ENCODE peak calls at places on chromosome 21, in seven cellular contexts. One of them, this sample, is unnamed.

GRCh38 chr21:33289199-33289819 is 23.1 kb downstream of the IL10RB start:
- DNase-seq in H9: no peak
- DNase-seq in IMR-90: peak; percentile 47
- DNase-seq in mesenchymal stem cell: peak; percentile 25
- DNase-seq in trophoblast cell: peak; percentile 56
- DNase-seq in neuronal stem cell: no peak
- DNase-seq in mesendoderm: peak; percentile 63
- DNase-seq in this sample: no peak

GRCh38 chr21:45319461-45320211 is 31.9 kb upstream of the POFUT2 start:
- DNase-seq in H9: peak; percentile 28
- DNase-seq in IMR-90: peak; percentile 77
- DNase-seq in mesenchymal stem cell: peak; percentile 95
- DNase-seq in trophoblast cell: no peak
- DNase-seq in neuronal stem cell: no peak
- DNase-seq in mesendoderm: no peak
- DNase-seq in this sample: no peak

GRCh38 chr21:39217356-39218081 is 34.3 kb upstream of the PSMG1 start:
- DNase-seq in H9: no peak
- DNase-seq in IMR-90: no peak
- DNase-seq in mesenchymal stem cell: no peak
- DNase-seq in trophoblast cell: no peak
- DNase-seq in neuronal stem cell: no peak
- DNase-seq in mesendoderm: no peak
- DNase-seq in this sample: no peak

GRCh38 chr21:39004776-39005605 is 178.3 kb downstream of the PSMG1 start:
- DNase-seq in H9: peak; percentile 63
- DNase-seq in IMR-90: peak; percentile 26
- DNase-seq in mesenchymal stem cell: peak; percentile 75
- DNase-seq in trophoblast cell: peak; percentile 26
- DNase-seq in neuronal stem cell: no peak
- DNase-seq in mesendoderm: no peak
- DNase-seq in this sample: no peak

GRCh38 chr21:18340387-18340942 is 63.1 kb downstream of the TMPRSS15 start:
- DNase-seq in H9: no peak
- DNase-seq in IMR-90: no peak
- DNase-seq in mesenchymal stem cell: peak; percentile 30
- DNase-seq in trophoblast cell: no peak
- DNase-seq in neuronal stem cell: no peak
- DNase-seq in mesendoderm: no peak
- DNase-seq in this sample: no peak

GRCh38 chr21:33299181-33299752 is 25.5 kb upstream of the IFNAR1 start:
- DNase-seq in H9: no peak
- DNase-seq in IMR-90: no peak
- DNase-seq in mesenchymal stem cell: no peak
- DNase-seq in trophoblast cell: no peak
- DNase-seq in neuronal stem cell: no peak
- DNase-seq in mesendoderm: peak; percentile 22
- DNase-seq in this sample: no peak

GRCh38 chr21:32653326-32653901 is 41.2 kb upstream of the CFAP298 start:
- DNase-seq in H9: peak; percentile 35
- DNase-seq in IMR-90: peak; percentile 10
- DNase-seq in mesenchymal stem cell: peak; percentile 29
- DNase-seq in trophoblast cell: peak; percentile 55
- DNase-seq in neuronal stem cell: peak; percentile 5
- DNase-seq in mesendoderm: peak; percentile 47
- DNase-seq in this sample: no peak

GRCh38 chr21:45950740-45951515 is 30.6 kb upstream of the COL6A1 start:
- DNase-seq in H9: no peak
- DNase-seq in IMR-90: peak; percentile 48
- DNase-seq in mesenchymal stem cell: no peak
- DNase-seq in trophoblast cell: peak; percentile 8
- DNase-seq in neuronal stem cell: no peak
- DNase-seq in mesendoderm: peak; percentile 21
- DNase-seq in this sample: no peak

GRCh38 chr21:23955130-23955873 is 1652.0 kb downstream of the MRPL39 start:
- DNase-seq in H9: no peak
- DNase-seq in IMR-90: no peak
- DNase-seq in mesenchymal stem cell: no peak
- DNase-seq in trophoblast cell: no peak
- DNase-seq in neuronal stem cell: no peak
- DNase-seq in mesendoderm: no peak
- DNase-seq in this sample: no peak

GRCh38 chr21:42285569-42286245 is 29.5 kb downstream of the TFF3 start:
- DNase-seq in H9: no peak
- DNase-seq in IMR-90: no peak
- DNase-seq in mesenchymal stem cell: no peak
- DNase-seq in trophoblast cell: no peak
- DNase-seq in neuronal stem cell: no peak
- DNase-seq in mesendoderm: no peak
- DNase-seq in this sample: no peak

GRCh38 chr21:42395910-42396625 is at the start of gene TMPRSS3:
- DNase-seq in H9: no peak
- DNase-seq in IMR-90: no peak
- DNase-seq in mesenchymal stem cell: no peak
- DNase-seq in trophoblast cell: peak; percentile 66
- DNase-seq in neuronal stem cell: no peak
- DNase-seq in mesendoderm: peak; percentile 22
- DNase-seq in this sample: no peak

GRCh38 chr21:41167348-41168342 is at the start of gene BACE2:
- DNase-seq in H9: peak; percentile 74
- DNase-seq in IMR-90: peak; percentile 68
- DNase-seq in mesenchymal stem cell: peak; percentile 2
- DNase-seq in trophoblast cell: peak; percentile 84
- DNase-seq in neuronal stem cell: peak; percentile 38
- DNase-seq in mesendoderm: peak; percentile 80
- DNase-seq in this sample: peak; percentile 84

GRCh38 chr21:43195131-43196021 is 26.6 kb downstream of the CRYAA start:
- DNase-seq in H9: peak; percentile 25
- DNase-seq in IMR-90: no peak
- DNase-seq in mesenchymal stem cell: peak; percentile 74
- DNase-seq in trophoblast cell: no peak
- DNase-seq in neuronal stem cell: no peak
- DNase-seq in mesendoderm: no peak
- DNase-seq in this sample: no peak

GRCh38 chr21:45431781-45432572 is 27.0 kb downstream of the COL18A1 start:
- DNase-seq in H9: no peak
- DNase-seq in IMR-90: peak; percentile 39
- DNase-seq in mesenchymal stem cell: no peak
- DNase-seq in trophoblast cell: no peak
- DNase-seq in neuronal stem cell: no peak
- DNase-seq in mesendoderm: no peak
- DNase-seq in this sample: no peak

GRCh38 chr21:26061437-26061836 is 109.1 kb downstream of the APP start:
- DNase-seq in H9: no peak
- DNase-seq in IMR-90: peak; percentile 71
- DNase-seq in mesenchymal stem cell: peak; percentile 92
- DNase-seq in trophoblast cell: peak; percentile 50
- DNase-seq in neuronal stem cell: no peak
- DNase-seq in mesendoderm: no peak
- DNase-seq in this sample: no peak

GRCh38 chr21:34511154-34511553 is 856 bp downstream of the KCNE1 start:
- DNase-seq in H9: no peak
- DNase-seq in IMR-90: no peak
- DNase-seq in mesenchymal stem cell: peak; percentile 66
- DNase-seq in trophoblast cell: no peak
- DNase-seq in neuronal stem cell: no peak
- DNase-seq in mesendoderm: peak; percentile 21
- DNase-seq in this sample: no peak

DNA sequence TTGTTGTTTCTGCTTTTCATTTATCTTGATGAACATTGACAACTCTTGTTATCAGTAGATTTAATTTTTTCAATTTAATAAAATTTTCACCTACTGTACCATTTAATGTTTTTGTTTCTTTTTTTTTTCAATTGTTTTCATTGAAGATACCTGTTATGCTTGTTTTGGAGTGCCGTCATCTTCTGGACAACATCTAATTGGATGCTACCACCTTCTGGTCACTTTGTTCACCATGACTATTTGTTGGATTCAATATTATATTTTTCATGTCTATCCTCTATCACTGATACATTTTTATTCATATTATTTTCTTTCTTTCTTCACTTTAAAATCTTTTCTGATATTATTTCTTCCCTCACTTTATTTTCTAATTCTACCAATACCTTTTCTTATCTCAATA is 14.0 kb downstream of the KRTAP21-2 start:
- DNase-seq in H9: no peak
- DNase-seq in IMR-90: no peak
- DNase-seq in mesenchymal stem cell: no peak
- DNase-seq in trophoblast cell: no peak
- DNase-seq in neuronal stem cell: no peak
- DNase-seq in mesendoderm: no peak
- DNase-seq in this sample: no peak
- H3K18ac ChIP-seq in H9: no peak overlapping the region
- H3K18ac ChIP-seq in IMR-90: no peak overlapping the region
- H3K18ac ChIP-seq in mesenchymal stem cell: no peak overlapping the region
- H3K18ac ChIP-seq in trophoblast cell: no peak overlapping the region
- H3K18ac ChIP-seq in neuronal stem cell: no peak overlapping the region
- H3K18ac ChIP-seq in mesendoderm: no peak overlapping the region
- H3K18ac ChIP-seq in this sample: no peak overlapping the region

DNA sequence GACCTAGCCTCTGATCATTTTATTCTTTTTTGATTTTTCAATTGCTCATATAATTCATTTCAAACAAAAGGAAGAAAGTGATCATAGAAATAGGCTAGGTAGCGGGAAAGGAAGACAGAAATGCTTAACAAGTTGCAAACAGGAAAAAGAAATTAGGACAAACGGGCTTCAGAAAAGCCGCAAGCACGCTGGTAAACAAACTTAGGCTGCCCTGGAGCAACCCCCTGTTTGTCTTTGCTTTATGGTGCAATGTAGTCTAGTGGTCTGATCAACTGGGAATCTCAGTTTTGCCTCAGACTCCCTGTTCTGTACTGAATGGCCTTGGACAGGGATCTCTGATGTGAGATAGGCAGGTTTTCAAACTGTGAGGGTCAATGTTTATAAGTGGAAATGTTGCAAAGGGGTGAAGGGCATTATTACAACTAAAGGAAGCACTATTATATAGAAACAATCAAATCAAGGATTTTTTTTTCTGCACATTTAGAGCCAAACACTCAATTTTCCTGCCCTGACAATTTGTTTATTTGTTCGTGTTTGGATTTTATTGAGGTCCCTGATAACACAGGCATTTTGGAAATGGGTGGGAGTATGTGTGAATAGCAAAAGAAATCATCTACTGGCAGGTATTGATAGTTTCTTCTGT is 146.8 kb upstream of the NRIP1 start:
- DNase-seq in H9: no peak
- DNase-seq in IMR-90: no peak
- DNase-seq in mesenchymal stem cell: peak; percentile 15
- DNase-seq in trophoblast cell: no peak
- DNase-seq in neuronal stem cell: no peak
- DNase-seq in mesendoderm: no peak
- DNase-seq in this sample: no peak
- H3K4me2 ChIP-seq in H9: no peak overlapping the region
- H3K4me2 ChIP-seq in IMR-90: no peak overlapping the region
- H3K4me2 ChIP-seq in mesenchymal stem cell: no peak overlapping the region
- H3K4me2 ChIP-seq in trophoblast cell: no peak overlapping the region
- H3K4me2 ChIP-seq in neuronal stem cell: no peak overlapping the region
- H3K4me2 ChIP-seq in mesendoderm: no peak overlapping the region
- H3K4me2 ChIP-seq in this sample: no peak overlapping the region

GRCh38 chr21:16502273-16502672 is 772.5 kb downstream of the USP25 start:
- DNase-seq in H9: no peak
- DNase-seq in IMR-90: no peak
- DNase-seq in mesenchymal stem cell: no peak
- DNase-seq in trophoblast cell: no peak
- DNase-seq in neuronal stem cell: no peak
- DNase-seq in mesendoderm: no peak
- DNase-seq in this sample: no peak

DNA sequence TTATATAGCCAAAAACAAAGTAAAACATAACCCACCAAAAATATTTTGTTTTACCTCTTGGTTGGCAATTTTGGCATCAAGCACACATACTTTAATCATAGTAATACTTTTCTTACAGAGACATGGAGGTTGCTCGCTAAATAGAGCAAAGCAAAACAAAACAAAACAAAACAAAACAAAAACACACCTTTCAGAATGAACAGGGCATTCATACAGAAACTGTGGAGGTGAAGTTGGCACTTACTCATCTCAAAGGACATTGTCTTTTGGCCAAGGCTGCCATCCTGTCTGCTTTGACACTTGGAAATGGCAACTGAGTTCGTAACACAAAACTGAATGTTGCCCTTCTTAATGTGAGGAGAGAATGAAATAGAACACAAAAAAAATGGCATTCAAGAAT is 773.1 kb downstream of the USP25 start:
- DNase-seq in H9: no peak
- DNase-seq in IMR-90: no peak
- DNase-seq in mesenchymal stem cell: no peak
- DNase-seq in trophoblast cell: no peak
- DNase-seq in neuronal stem cell: no peak
- DNase-seq in mesendoderm: no peak
- DNase-seq in this sample: no peak
- H3K4ac ChIP-seq in H9: no peak overlapping the region
- H3K4ac ChIP-seq in IMR-90: no peak overlapping the region
- H3K4ac ChIP-seq in mesenchymal stem cell: no peak overlapping the region
- H3K4ac ChIP-seq in trophoblast cell: no peak overlapping the region
- H3K4ac ChIP-seq in neuronal stem cell: no peak overlapping the region
- H3K4ac ChIP-seq in mesendoderm: no peak overlapping the region
- H3K4ac ChIP-seq in this sample: no peak overlapping the region

GRCh38 chr21:29211205-29211604 is 80.8 kb downstream of the MAP3K7CL start:
- DNase-seq in H9: no peak
- DNase-seq in IMR-90: no peak
- DNase-seq in mesenchymal stem cell: no peak
- DNase-seq in trophoblast cell: no peak
- DNase-seq in neuronal stem cell: no peak
- DNase-seq in mesendoderm: no peak
- DNase-seq in this sample: no peak
- H3K18ac ChIP-seq in H9: no peak overlapping the region
- H3K18ac ChIP-seq in IMR-90: no peak overlapping the region
- H3K18ac ChIP-seq in mesenchymal stem cell: no peak overlapping the region
- H3K18ac ChIP-seq in trophoblast cell: no peak overlapping the region
- H3K18ac ChIP-seq in neuronal stem cell: no peak overlapping the region
- H3K18ac ChIP-seq in mesendoderm: no peak overlapping the region
- H3K18ac ChIP-seq in this sample: no peak overlapping the region

GRCh38 chr21:36210779-36211659 is 54.4 kb downstream of the DOP1B start:
- DNase-seq in H9: no peak
- DNase-seq in IMR-90: no peak
- DNase-seq in mesenchymal stem cell: no peak
- DNase-seq in trophoblast cell: peak; percentile 60
- DNase-seq in neuronal stem cell: no peak
- DNase-seq in mesendoderm: peak; percentile 67
- DNase-seq in this sample: no peak
- H3K4me2 ChIP-seq in H9: no peak overlapping the region
- H3K4me2 ChIP-seq in IMR-90: no peak overlapping the region
- H3K4me2 ChIP-seq in mesenchymal stem cell: no peak overlapping the region
- H3K4me2 ChIP-seq in trophoblast cell: no peak overlapping the region
- H3K4me2 ChIP-seq in neuronal stem cell: no peak overlapping the region
- H3K4me2 ChIP-seq in mesendoderm: no peak overlapping the region
- H3K4me2 ChIP-seq in this sample: no peak overlapping the region

This sample was measured in H1.